ENCODE peak calls at places on chromosomes 12 and 14, in four cellular contexts. One of them, this sample, is unnamed.

GRCh38 chr14:55977346-55977745 is 140.9 kb upstream of the PELI2 start:
- DNase-seq in HEK293T: no peak
- DNase-seq in GM04504: no peak
- DNase-seq in DMS153: no peak
- DNase-seq in this sample: no peak

GRCh38 chr12:121107681-121108080 is 25.0 kb upstream of the P2RX7 start:
- DNase-seq in HEK293T: no peak
- DNase-seq in GM04504: no peak
- DNase-seq in DMS153: no peak
- DNase-seq in this sample: no peak

GRCh38 chr12:26696613-26697092 is 136.3 kb downstream of the ITPR2 start:
- DNase-seq in HEK293T: no peak
- DNase-seq in GM04504: no peak
- DNase-seq in DMS153: no peak
- DNase-seq in this sample: no peak

GRCh38 chr12:4506870-4507269 is 31.8 kb upstream of the RAD51AP1 start:
- DNase-seq in HEK293T: no peak
- DNase-seq in GM04504: no peak
- DNase-seq in DMS153: no peak
- DNase-seq in this sample: no peak

GRCh38 chr12:132952371-132953162 is 3.5 kb downstream of the ZNF605 start:
- DNase-seq in HEK293T: no peak
- DNase-seq in GM04504: no peak
- DNase-seq in DMS153: no peak
- DNase-seq in this sample: no peak

GRCh38 chr14:22463763-22464173 is 125.3 kb downstream of the DAD1 start:
- DNase-seq in HEK293T: no peak
- DNase-seq in GM04504: no peak
- DNase-seq in DMS153: no peak
- DNase-seq in this sample: no peak

GRCh38 chr12:2853626-2854025 is 3.2 kb downstream of the TEX52 start:
- DNase-seq in HEK293T: peak
- DNase-seq in GM04504: peak
- DNase-seq in DMS153: no peak
- DNase-seq in this sample: peak

GRCh38 chr12:97323154-97323553 is 139.4 kb upstream of the RMST start:
- DNase-seq in HEK293T: no peak
- DNase-seq in GM04504: no peak
- DNase-seq in DMS153: no peak
- DNase-seq in this sample: no peak

GRCh38 chr14:72894623-72895378 is 900 bp upstream of the DPF3 start:
- DNase-seq in HEK293T: peak
- DNase-seq in GM04504: no peak
- DNase-seq in DMS153: no peak
- DNase-seq in this sample: no peak

GRCh38 chr12:34595749-34596733 is 573.7 kb downstream of the ALG10 start:
- DNase-seq in HEK293T: peak
- DNase-seq in GM04504: no peak
- DNase-seq in DMS153: no peak
- DNase-seq in this sample: no peak

GRCh38 chr12:47803196-47803875 is 16.4 kb downstream of the HDAC7 start:
- DNase-seq in HEK293T: no peak
- DNase-seq in GM04504: no peak
- DNase-seq in DMS153: no peak
- DNase-seq in this sample: no peak

GRCh38 chr12:116421785-116422538 is 137.2 kb upstream of the MAP1LC3B2 start:
- DNase-seq in HEK293T: no peak
- DNase-seq in GM04504: no peak
- DNase-seq in DMS153: no peak
- DNase-seq in this sample: no peak

GRCh38 chr14:71141701-71142374 is 234.6 kb downstream of the PCNX1 start:
- DNase-seq in HEK293T: no peak
- DNase-seq in GM04504: no peak
- DNase-seq in DMS153: no peak
- DNase-seq in this sample: no peak

This sample was measured in HuH-7.5.